ENCODE peak calls at places on chromosomes 6 and 20, in nine cellular contexts. I, X, F, V, H, Q, L, A and W are unnamed samples.

GRCh38 chr6:158730175-158730907 is 80.5 kb downstream of the SYTL3 start:
- DNase-seq in I (no peak), X (no peak), F (no peak), V (no peak), H (no peak), Q (no peak), L (no peak), A (no peak), W (no peak)

GRCh38 chr6:29864037-29864795 is 36.6 kb downstream of the HLA-G start:
- DNase-seq in I (no peak), X (no peak), F (no peak), V (no peak), H (no peak), Q (no peak), L (no peak), A (no peak), W (no peak)

GRCh38 chr20:23150304-23151007 is 64.3 kb upstream of the CD93 start:
- DNase-seq in I (no peak), X (no peak), F (no peak), V (peak; percentile 12), H (no peak), Q (no peak), L (no peak), A (no peak), W (no peak)

GRCh38 chr6:99148111-99148510 is 200.4 kb upstream of the FBXL4 start:
- DNase-seq in I (no peak), X (no peak), F (no peak), V (no peak), H (no peak), Q (no peak), L (peak; percentile 70), A (no peak), W (no peak)

GRCh38 chr6:29227235-29227634 is 56.5 kb downstream of the OR2J2 start:
- DNase-seq in I (no peak), X (no peak), F (no peak), V (no peak), H (no peak), Q (no peak), L (no peak), A (no peak), W (no peak)

GRCh38 chr20:6421321-6422030 is 298.6 kb upstream of the FERMT1 start:
- DNase-seq in I (no peak), X (no peak), F (no peak), V (no peak), H (no peak), Q (no peak), L (no peak), A (no peak), W (no peak)

GRCh38 chr6:44232676-44233559 is 9.5 kb downstream of the SLC29A1 start:
- DNase-seq in I (no peak), X (no peak), F (no peak), V (no peak), H (no peak), Q (no peak), L (no peak), A (no peak), W (no peak)

GRCh38 chr6:1894954-1895353 is 285.2 kb downstream of the FOXC1 start:
- DNase-seq in I (no peak), X (no peak), F (no peak), V (no peak), H (no peak), Q (no peak), L (no peak), A (no peak), W (no peak)

GRCh38 chr6:75396005-75396800 is 97.4 kb downstream of the FILIP1 start:
- DNase-seq in I (no peak), X (no peak), F (no peak), V (no peak), H (no peak), Q (no peak), L (no peak), A (no peak), W (no peak)

GRCh38 chr6:150685860-150686259 is 86.2 kb downstream of the PLEKHG1 start:
- DNase-seq in I (peak; percentile 27), X (peak; percentile 15), F (peak; percentile 11), V (peak; percentile 56), H (no peak), Q (no peak), L (peak; percentile 48), A (peak; percentile 56), W (no peak)

GRCh38 chr20:51385941-51386530 is 156.5 kb downstream of the NFATC2 start:
- DNase-seq in I (no peak), X (peak; percentile 70), F (peak; percentile 18), V (peak; percentile 49), H (no peak), Q (no peak), L (peak; percentile 57), A (peak; percentile 59), W (no peak)